ENCODE peak calls at places on chromosomes 11 and 22, in ten cellular contexts. One of them, this sample, is unnamed. For H3K27me3 and H3K9me3, the result is how much of the 10 kb centered on the place peaks cover.

GRCh38 chr11:47869548-47870393 is 21.6 kb upstream of the NUP160 start:
- DNase-seq in IMR-90: no peak
- DNase-seq in upper lobe of right lung: no peak
- DNase-seq in prostate gland: no peak
- DNase-seq in Caco-2: no peak
- DNase-seq in pancreas: no peak
- DNase-seq in RWPE2: no peak
- DNase-seq in stomach: no peak
- DNase-seq in colonic mucosa: no peak
- DNase-seq in DND-41: no peak
- DNase-seq in this sample: no peak

GRCh38 chr11:21635359-21635758 is 557.5 kb upstream of the ANO5 start:
- DNase-seq in IMR-90: no peak
- DNase-seq in upper lobe of right lung: no peak
- DNase-seq in prostate gland: no peak
- DNase-seq in Caco-2: no peak
- DNase-seq in pancreas: no peak
- DNase-seq in RWPE2: no peak
- DNase-seq in stomach: no peak
- DNase-seq in colonic mucosa: no peak
- DNase-seq in DND-41: no peak
- DNase-seq in this sample: no peak

GRCh38 chr11:113137735-113138529 is 176.5 kb upstream of the TTC12 start:
- DNase-seq in IMR-90: no peak
- DNase-seq in upper lobe of right lung: no peak
- DNase-seq in prostate gland: no peak
- DNase-seq in Caco-2: no peak
- DNase-seq in pancreas: no peak
- DNase-seq in RWPE2: no peak
- DNase-seq in stomach: no peak
- DNase-seq in colonic mucosa: no peak
- DNase-seq in DND-41: no peak
- DNase-seq in this sample: no peak

GRCh38 chr11:14443642-14444041 is 56.0 kb downstream of the COPB1 start:
- DNase-seq in IMR-90: peak
- DNase-seq in upper lobe of right lung: no peak
- DNase-seq in prostate gland: no peak
- DNase-seq in Caco-2: no peak
- DNase-seq in pancreas: no peak
- DNase-seq in RWPE2: no peak
- DNase-seq in stomach: peak
- DNase-seq in colonic mucosa: peak
- DNase-seq in DND-41: no peak
- DNase-seq in this sample: no peak

GRCh38 chr22:22821340-22821739 is 66.3 kb upstream of the IGLL5 start:
- DNase-seq in IMR-90: no peak
- DNase-seq in upper lobe of right lung: no peak
- DNase-seq in prostate gland: no peak
- DNase-seq in Caco-2: no peak
- DNase-seq in pancreas: no peak
- DNase-seq in RWPE2: no peak
- DNase-seq in stomach: no peak
- DNase-seq in colonic mucosa: no peak
- DNase-seq in DND-41: no peak
- DNase-seq in this sample: no peak

GRCh38 chr22:37431811-37432707 is 4.8 kb upstream of the ELFN2 start:
- DNase-seq in IMR-90: peak
- DNase-seq in upper lobe of right lung: no peak
- DNase-seq in prostate gland: no peak
- DNase-seq in Caco-2: peak
- DNase-seq in pancreas: no peak
- DNase-seq in RWPE2: peak
- DNase-seq in stomach: no peak
- DNase-seq in colonic mucosa: no peak
- DNase-seq in DND-41: peak
- DNase-seq in this sample: no peak

GRCh38 chr22:31083377-31083768 is 2.3 kb downstream of the SMTN start:
- DNase-seq in IMR-90: no peak
- DNase-seq in upper lobe of right lung: no peak
- DNase-seq in prostate gland: no peak
- DNase-seq in Caco-2: no peak
- DNase-seq in pancreas: peak
- DNase-seq in RWPE2: no peak
- DNase-seq in stomach: peak
- DNase-seq in colonic mucosa: peak
- DNase-seq in DND-41: no peak
- DNase-seq in this sample: no peak

GRCh38 chr11:64858467-64859401 is 14.3 kb upstream of the CDC42BPG start:
- DNase-seq in IMR-90: no peak
- DNase-seq in upper lobe of right lung: no peak
- DNase-seq in prostate gland: no peak
- DNase-seq in Caco-2: no peak
- DNase-seq in pancreas: no peak
- DNase-seq in RWPE2: peak
- DNase-seq in stomach: peak
- DNase-seq in colonic mucosa: no peak
- DNase-seq in DND-41: peak
- DNase-seq in this sample: peak

GRCh38 chr22:44331881-44332714 is 19.3 kb upstream of the SHISAL1 start:
- DNase-seq in IMR-90: peak
- DNase-seq in upper lobe of right lung: no peak
- DNase-seq in prostate gland: no peak
- DNase-seq in Caco-2: no peak
- DNase-seq in pancreas: no peak
- DNase-seq in RWPE2: no peak
- DNase-seq in stomach: no peak
- DNase-seq in colonic mucosa: no peak
- DNase-seq in DND-41: no peak
- DNase-seq in this sample: no peak

GRCh38 chr22:35178446-35178845 is 78.8 kb upstream of the HMGXB4 start:
- DNase-seq in IMR-90: no peak
- DNase-seq in upper lobe of right lung: no peak
- DNase-seq in prostate gland: no peak
- DNase-seq in Caco-2: no peak
- DNase-seq in pancreas: no peak
- DNase-seq in RWPE2: no peak
- DNase-seq in stomach: no peak
- DNase-seq in colonic mucosa: no peak
- DNase-seq in DND-41: no peak
- DNase-seq in this sample: no peak

GRCh38 chr22:32333769-32334639 is 23.7 kb upstream of the RFPL3 start:
- DNase-seq in IMR-90: no peak
- DNase-seq in upper lobe of right lung: peak
- DNase-seq in prostate gland: no peak
- DNase-seq in Caco-2: no peak
- DNase-seq in pancreas: no peak
- DNase-seq in RWPE2: no peak
- DNase-seq in stomach: no peak
- DNase-seq in colonic mucosa: no peak
- DNase-seq in DND-41: no peak
- DNase-seq in this sample: no peak

GRCh38 chr11:124749920-124750319 is 2.1 kb downstream of the VSIG2 start:
- DNase-seq in IMR-90: no peak
- DNase-seq in upper lobe of right lung: no peak
- DNase-seq in prostate gland: no peak
- DNase-seq in Caco-2: no peak
- DNase-seq in pancreas: no peak
- DNase-seq in RWPE2: no peak
- DNase-seq in stomach: no peak
- DNase-seq in colonic mucosa: no peak
- DNase-seq in DND-41: no peak
- DNase-seq in this sample: no peak
- H3K27me3 ChIP-seq in IMR-90: under half
- H3K27me3 ChIP-seq in upper lobe of right lung: under half
- H3K27me3 ChIP-seq in prostate gland: under half
- H3K27me3 ChIP-seq in Caco-2: under half
- H3K27me3 ChIP-seq in pancreas: under half
- H3K27me3 ChIP-seq in RWPE2: under half
- H3K27me3 ChIP-seq in stomach: under half
- H3K27me3 ChIP-seq in colonic mucosa: under half
- H3K27me3 ChIP-seq in DND-41: under half
- H3K27me3 ChIP-seq in this sample: under half

GRCh38 chr22:48563118-48563965 is 1264.3 kb downstream of the BRD1 start:
- DNase-seq in IMR-90: no peak
- DNase-seq in upper lobe of right lung: no peak
- DNase-seq in prostate gland: no peak
- DNase-seq in Caco-2: no peak
- DNase-seq in pancreas: peak
- DNase-seq in RWPE2: no peak
- DNase-seq in stomach: no peak
- DNase-seq in colonic mucosa: no peak
- DNase-seq in DND-41: no peak
- DNase-seq in this sample: no peak

GRCh38 chr22:48560389-48560751 is 1267.3 kb downstream of the BRD1 start:
- DNase-seq in IMR-90: no peak
- DNase-seq in upper lobe of right lung: no peak
- DNase-seq in prostate gland: no peak
- DNase-seq in Caco-2: no peak
- DNase-seq in pancreas: no peak
- DNase-seq in RWPE2: no peak
- DNase-seq in stomach: no peak
- DNase-seq in colonic mucosa: no peak
- DNase-seq in DND-41: no peak
- DNase-seq in this sample: no peak

GRCh38 chr22:48559647-48560388 is 1267.9 kb downstream of the BRD1 start:
- DNase-seq in IMR-90: no peak
- DNase-seq in upper lobe of right lung: no peak
- DNase-seq in prostate gland: no peak
- DNase-seq in Caco-2: no peak
- DNase-seq in pancreas: peak
- DNase-seq in RWPE2: no peak
- DNase-seq in stomach: no peak
- DNase-seq in colonic mucosa: no peak
- DNase-seq in DND-41: no peak
- DNase-seq in this sample: no peak

GRCh38 chr22:48560836-48561235 is 1266.8 kb downstream of the BRD1 start:
- DNase-seq in IMR-90: no peak
- DNase-seq in upper lobe of right lung: no peak
- DNase-seq in prostate gland: no peak
- DNase-seq in Caco-2: no peak
- DNase-seq in pancreas: no peak
- DNase-seq in RWPE2: no peak
- DNase-seq in stomach: no peak
- DNase-seq in colonic mucosa: no peak
- DNase-seq in DND-41: no peak
- DNase-seq in this sample: no peak

GRCh38 chr22:48561676-48562075 is 1266.0 kb downstream of the BRD1 start:
- DNase-seq in IMR-90: no peak
- DNase-seq in upper lobe of right lung: no peak
- DNase-seq in prostate gland: no peak
- DNase-seq in Caco-2: no peak
- DNase-seq in pancreas: peak
- DNase-seq in RWPE2: no peak
- DNase-seq in stomach: no peak
- DNase-seq in colonic mucosa: no peak
- DNase-seq in DND-41: no peak
- DNase-seq in this sample: no peak
- H3K9me3 ChIP-seq in IMR-90: half or more
- H3K9me3 ChIP-seq in upper lobe of right lung: under half
- H3K9me3 ChIP-seq in prostate gland: under half
- H3K9me3 ChIP-seq in Caco-2: under half
- H3K9me3 ChIP-seq in pancreas: under half
- H3K9me3 ChIP-seq in RWPE2: under half
- H3K9me3 ChIP-seq in stomach: under half
- H3K9me3 ChIP-seq in colonic mucosa: under half
- H3K9me3 ChIP-seq in DND-41: under half
- H3K9me3 ChIP-seq in this sample: under half

DNA sequence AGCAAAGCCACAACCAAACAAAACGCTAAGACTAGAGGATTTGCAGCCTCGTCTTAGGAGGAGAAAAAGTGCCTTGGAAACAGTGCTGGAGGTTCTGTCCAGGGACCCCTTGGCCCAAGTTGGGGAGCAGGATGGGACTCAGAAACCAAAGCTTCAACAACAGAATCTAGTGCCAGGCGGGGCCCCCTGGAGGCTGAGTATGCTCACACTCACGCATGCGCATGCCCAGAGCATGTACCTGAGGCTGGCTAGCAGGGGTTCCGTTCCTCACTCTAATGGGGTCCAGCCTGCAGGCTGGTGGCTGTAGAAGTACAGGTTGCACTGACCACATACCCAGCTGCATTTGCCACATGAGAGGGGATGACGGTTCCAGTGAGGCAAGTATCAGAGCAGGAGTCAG is 568.6 kb upstream of the CADM1 start:
- DNase-seq in IMR-90: no peak
- DNase-seq in upper lobe of right lung: no peak
- DNase-seq in prostate gland: no peak
- DNase-seq in Caco-2: no peak
- DNase-seq in pancreas: peak
- DNase-seq in RWPE2: no peak
- DNase-seq in stomach: no peak
- DNase-seq in colonic mucosa: no peak
- DNase-seq in DND-41: peak
- DNase-seq in this sample: no peak
- H3K27me3 ChIP-seq in IMR-90: under half
- H3K27me3 ChIP-seq in upper lobe of right lung: under half
- H3K27me3 ChIP-seq in prostate gland: under half
- H3K27me3 ChIP-seq in Caco-2: under half
- H3K27me3 ChIP-seq in pancreas: under half
- H3K27me3 ChIP-seq in RWPE2: under half
- H3K27me3 ChIP-seq in stomach: under half
- H3K27me3 ChIP-seq in colonic mucosa: under half
- H3K27me3 ChIP-seq in DND-41: under half
- H3K27me3 ChIP-seq in this sample: under half

GRCh38 chr11:75272821-75273301 is 32.3 kb downstream of the TPBGL start:
- DNase-seq in IMR-90: no peak
- DNase-seq in upper lobe of right lung: peak
- DNase-seq in prostate gland: no peak
- DNase-seq in Caco-2: peak
- DNase-seq in pancreas: no peak
- DNase-seq in RWPE2: peak
- DNase-seq in stomach: no peak
- DNase-seq in colonic mucosa: no peak
- DNase-seq in DND-41: no peak
- DNase-seq in this sample: no peak

GRCh38 chr11:75271730-75272129 is 31.2 kb downstream of the TPBGL start:
- DNase-seq in IMR-90: no peak
- DNase-seq in upper lobe of right lung: peak
- DNase-seq in prostate gland: no peak
- DNase-seq in Caco-2: peak
- DNase-seq in pancreas: no peak
- DNase-seq in RWPE2: peak
- DNase-seq in stomach: no peak
- DNase-seq in colonic mucosa: no peak
- DNase-seq in DND-41: no peak
- DNase-seq in this sample: no peak

GRCh38 chr11:75272391-75272790 is 31.8 kb downstream of the TPBGL start:
- DNase-seq in IMR-90: no peak
- DNase-seq in upper lobe of right lung: no peak
- DNase-seq in prostate gland: no peak
- DNase-seq in Caco-2: no peak
- DNase-seq in pancreas: no peak
- DNase-seq in RWPE2: peak
- DNase-seq in stomach: no peak
- DNase-seq in colonic mucosa: no peak
- DNase-seq in DND-41: no peak
- DNase-seq in this sample: no peak

GRCh38 chr11:75273989-75274391 is 33.4 kb downstream of the TPBGL start:
- DNase-seq in IMR-90: no peak
- DNase-seq in upper lobe of right lung: peak
- DNase-seq in prostate gland: no peak
- DNase-seq in Caco-2: no peak
- DNase-seq in pancreas: no peak
- DNase-seq in RWPE2: peak
- DNase-seq in stomach: peak
- DNase-seq in colonic mucosa: no peak
- DNase-seq in DND-41: no peak
- DNase-seq in this sample: no peak

GRCh38 chr11:75273331-75273988 is 32.9 kb downstream of the TPBGL start:
- DNase-seq in IMR-90: no peak
- DNase-seq in upper lobe of right lung: peak
- DNase-seq in prostate gland: no peak
- DNase-seq in Caco-2: peak
- DNase-seq in pancreas: no peak
- DNase-seq in RWPE2: peak
- DNase-seq in stomach: no peak
- DNase-seq in colonic mucosa: no peak
- DNase-seq in DND-41: no peak
- DNase-seq in this sample: no peak
- H3K9me3 ChIP-seq in IMR-90: under half
- H3K9me3 ChIP-seq in upper lobe of right lung: under half
- H3K9me3 ChIP-seq in prostate gland: under half
- H3K9me3 ChIP-seq in Caco-2: under half
- H3K9me3 ChIP-seq in pancreas: under half
- H3K9me3 ChIP-seq in RWPE2: under half
- H3K9me3 ChIP-seq in stomach: under half
- H3K9me3 ChIP-seq in colonic mucosa: under half
- H3K9me3 ChIP-seq in DND-41: under half
- H3K9me3 ChIP-seq in this sample: under half